ENCODE peak calls at places on chromosomes 13 and 19, in five cellular contexts. S is heart left ventricle, N is fibroblast of lung, H is cardiac muscle cell, I is AG04450. Z is an unnamed sample.
A peak's percentile ranks its signal among the peaks of the same experiment; 100 is the strongest.

GRCh38 chr13:60986301-60986700 is 429.3 kb downstream of the PCDH20 start:
- DNase-seq in H (no peak), S (no peak), I (no peak), N (no peak), Z (no peak)

GRCh38 chr19:55693336-55693974 is 18.4 kb downstream of the EPN1 start:
- DNase-seq in H (no peak), I (no peak), S (peak; percentile 14), N (no peak), Z (no peak)

GRCh38 chr13:111789011-111789410 is 277.9 kb upstream of the SOX1 start:
- DNase-seq in N (no peak), S (no peak), H (no peak), I (no peak), Z (no peak)

GRCh38 chr19:18322318-18322758 is 538 bp downstream of the LSM4 start:
- DNase-seq in S (no peak), H (peak; percentile 60), I (no peak), N (peak; percentile 69), Z (peak; percentile 64)

GRCh38 chr19:49923055-49924003 is 5.7 kb upstream of the ATF5 start:
- DNase-seq in N (no peak), S (no peak), H (no peak), I (no peak), Z (no peak)

GRCh38 chr13:49399801-49400472 is 43.9 kb downstream of the CAB39L start:
- DNase-seq in H (no peak), S (no peak), N (no peak), I (no peak), Z (no peak)

GRCh38 chr13:72932250-72932649 is 126.6 kb upstream of the KLF5 start:
- DNase-seq in H (no peak), I (no peak), N (no peak), S (no peak), Z (no peak)

GRCh38 chr13:97125810-97126738 is 96.1 kb upstream of the MBNL2 start:
- DNase-seq in H (peak; percentile 54), S (peak; percentile 42), I (no peak), N (peak; percentile 79), Z (no peak)

GRCh38 chr13:44311011-44311481 is 62.6 kb upstream of the SERP2 start:
- DNase-seq in S (peak; percentile 30), I (no peak), N (peak; percentile 68), H (peak; percentile 42), Z (no peak)

GRCh38 chr13:58884810-58885209 is 1253.3 kb downstream of the PCDH17 start:
- DNase-seq in H (no peak), N (no peak), I (no peak), S (no peak), Z (no peak)

GRCh38 chr19:8150178-8150865 is 930 bp upstream of the FBN3 start:
- DNase-seq in N (no peak), H (no peak), I (no peak), S (no peak), Z (no peak)

GRCh38 chr13:72643339-72643989 is 84.0 kb downstream of the MZT1 start:
- DNase-seq in S (peak; percentile 47), H (peak; percentile 66), I (peak; percentile 2), N (peak; percentile 23), Z (peak; percentile 70)

GRCh38 chr13:75161804-75162203 is 320.2 kb downstream of the TBC1D4 start:
- DNase-seq in N (no peak), H (no peak), S (no peak), I (no peak), Z (no peak)

GRCh38 chr13:96779691-96780090 is 214.6 kb downstream of the OXGR1 start:
- DNase-seq in S (no peak), N (no peak), H (no peak), I (no peak), Z (no peak)

GRCh38 chr19:40348961-40349507 is 539 bp downstream of the PLD3 start:
- DNase-seq in I (no peak), H (peak; percentile 48), S (no peak), N (peak; percentile 60), Z (peak; percentile 25)

GRCh38 chr13:51225034-51225433 is 2.8 kb downstream of the FAM124A start:
- DNase-seq in I (no peak), H (no peak), S (no peak), N (no peak), Z (no peak)

GRCh38 chr13:69796256-69796655 is 311.4 kb upstream of the ATXN8OS start:
- DNase-seq in S (no peak), I (no peak), H (no peak), N (no peak), Z (no peak)

GRCh38 chr13:85651440-85651839 is 147.8 kb downstream of the SLITRK6 start:
- DNase-seq in S (no peak), N (peak; percentile 72), H (no peak), I (no peak), Z (no peak)

GRCh38 chr19:41998246-41999020 is 4.4 kb upstream of the ATP1A3 start:
- DNase-seq in S (peak; percentile 63), N (peak; percentile 27), H (peak; percentile 45), I (no peak), Z (peak; percentile 6)

GRCh38 chr19:39647918-39648317 is 7.8 kb upstream of the LGALS16 start:
- DNase-seq in S (no peak), N (no peak), H (no peak), I (no peak), Z (no peak)

GRCh38 chr19:35249848-35250711 is 1.3 kb downstream of the LSR start:
- DNase-seq in H (no peak), I (no peak), N (no peak), S (no peak), Z (no peak)
- H3K27ac ChIP-seq in H (no peak overlapping the region), I (no peak overlapping the region), N (no peak overlapping the region), S (no peak overlapping the region), Z (no peak overlapping the region)

GRCh38 chr19:4007021-4007835 is at the start of gene PIAS4:
- DNase-seq in H (peak; percentile 96), S (peak; percentile 98), N (peak; percentile 86), I (peak; percentile 69), Z (peak; percentile 86)
- TF ChIP-seq CTCF in H (no peak), S (no peak), N (no peak), I (no peak), Z (no peak)

DNA sequence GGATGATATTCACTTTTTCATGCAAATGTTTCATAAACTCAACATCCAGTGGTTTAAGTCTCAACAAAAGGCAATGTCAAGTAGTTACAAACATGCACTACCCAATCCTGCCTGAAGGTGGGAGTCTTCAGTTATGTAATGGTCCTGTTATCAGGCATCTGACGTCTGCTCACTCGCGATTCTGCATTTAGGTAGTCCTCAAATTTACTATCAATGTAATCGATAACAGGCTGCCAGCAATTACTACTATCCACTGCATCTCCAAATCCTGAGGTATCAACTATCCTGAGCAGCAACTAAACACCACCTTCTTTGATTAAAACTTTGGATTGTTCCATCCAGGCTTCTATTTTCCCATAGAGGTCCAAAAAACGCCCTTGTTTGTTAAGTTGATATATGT is 51.2 kb downstream of the NLRP12 start:
- DNase-seq in N (peak; percentile 46), S (no peak), H (peak; percentile 68), I (peak; percentile 6), Z (peak; percentile 70)
- H3K4me3 ChIP-seq in N (no peak overlapping the region), S (no peak overlapping the region), H (no peak overlapping the region), I (no peak overlapping the region), Z (no peak overlapping the region)

DNA sequence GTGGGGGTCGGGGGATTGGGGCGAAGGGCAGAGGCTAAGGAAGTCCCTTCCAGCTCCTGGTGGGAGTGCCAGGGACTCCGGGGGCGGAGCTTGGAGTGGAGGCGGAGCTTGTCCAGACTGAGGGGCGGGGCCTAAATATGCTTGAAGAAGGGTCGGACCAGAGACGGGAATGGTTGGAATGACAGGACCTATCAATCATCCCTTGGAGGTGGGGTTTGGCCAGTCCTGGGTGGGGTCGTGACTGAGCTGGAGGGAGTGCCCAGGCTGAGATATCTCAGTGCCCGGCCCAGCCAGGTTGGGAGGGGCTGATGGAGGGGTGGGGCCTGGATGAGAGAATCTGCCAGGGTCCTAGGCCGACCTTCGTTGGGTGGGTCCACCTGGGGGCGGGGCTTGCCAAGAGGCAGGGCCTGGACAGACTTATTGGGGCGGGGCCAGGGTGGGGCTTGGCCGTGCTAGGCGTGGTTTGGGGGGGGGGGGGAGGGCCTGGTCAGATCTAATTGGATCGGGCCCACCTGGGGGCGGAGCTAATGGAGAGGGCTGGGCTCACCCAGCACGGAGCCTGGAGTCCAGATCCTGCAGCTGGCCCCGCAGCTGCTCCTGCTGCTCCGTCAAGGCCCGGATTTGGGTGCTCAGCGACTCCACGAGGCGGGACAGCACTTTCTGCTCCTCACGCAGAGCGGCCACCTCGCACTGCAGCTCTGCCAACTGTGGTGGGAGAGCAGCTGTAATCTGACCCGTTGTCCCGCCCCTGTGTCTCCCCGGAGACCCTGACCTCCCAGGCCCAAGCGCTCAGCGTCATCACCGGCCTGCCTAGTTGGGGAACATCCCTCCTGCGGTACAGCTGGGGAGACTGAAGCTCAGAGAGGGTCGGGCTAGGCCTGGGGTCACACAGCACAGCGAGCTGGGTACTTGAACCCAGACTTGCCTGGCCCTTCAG is 2.6 kb upstream of the WIZ start:
- DNase-seq in I (peak; percentile 8), S (peak; percentile 97), N (peak; percentile 68), H (peak; percentile 91), Z (peak; percentile 79)
- H3K27ac ChIP-seq in I (no peak overlapping the region), S (peak overlapping the region; percentile 81), N (no peak overlapping the region), H (no peak overlapping the region), Z (no peak overlapping the region)

GRCh38 chr19:12294308-12295158 is at the start of gene ZNF44:
- DNase-seq in S (peak; percentile 99), H (peak; percentile 96), N (peak; percentile 91), I (peak; percentile 78), Z (peak; percentile 96)
- TF ChIP-seq CTCF in S (no peak), H (no peak), N (no peak), I (no peak), Z (no peak)